ENCODE peak calls at places on chromosomes 3 and 15, in seven cellular contexts. W is HepG2, L is SK-N-SH, D is GM12891, S is H1, A is K562, Z is GM12878. K is an unnamed sample.

GRCh38 chr3:53806182-53807116 is 39.8 kb downstream of the CHDH start:
- DNase-seq in W (peak; percentile 23), L (no peak), D (no peak), S (no peak), A (no peak), Z (peak; percentile 13), K (peak; percentile 45)

GRCh38 chr3:131540821-131541220 is 38.0 kb upstream of the MRPL3 start:
- DNase-seq in W (no peak), L (no peak), D (no peak), S (no peak), A (no peak), Z (no peak), K (no peak)

GRCh38 chr15:77702211-77702957 is 69.7 kb upstream of the LINGO1 start:
- DNase-seq in W (no peak), L (no peak), D (peak; percentile 56), S (peak; percentile 88), A (peak; percentile 55), Z (no peak), K (peak; percentile 39)

GRCh38 chr3:187210555-187211327 is 13.5 kb downstream of the RTP1 start:
- DNase-seq in W (no peak), L (no peak), D (no peak), S (no peak), A (peak; percentile 20), Z (no peak), K (no peak)

GRCh38 chr15:85380860-85381535 is 595 bp downstream of the AKAP13 start:
- DNase-seq in W (no peak), L (peak; percentile 88), D (peak; percentile 30), S (peak; percentile 67), A (peak; percentile 6), Z (no peak), K (peak; percentile 41)

GRCh38 chr15:85579957-85580694 is 199.7 kb downstream of the AKAP13 start:
- DNase-seq in W (no peak), L (no peak), D (no peak), S (no peak), A (no peak), Z (no peak), K (no peak)

GRCh38 chr3:35183915-35184675 is 455.2 kb upstream of the ARPP21 start:
- DNase-seq in W (no peak), L (no peak), D (no peak), S (no peak), A (no peak), Z (no peak), K (no peak)

GRCh38 chr3:137035631-137036030 is 77.8 kb downstream of the IL20RB start:
- DNase-seq in W (peak; percentile 33), L (no peak), D (no peak), S (peak; percentile 63), A (peak; percentile 32), Z (no peak), K (no peak)

GRCh38 chr15:62737551-62737950 is 305.0 kb upstream of the TPM1 start:
- DNase-seq in W (no peak), L (no peak), D (no peak), S (no peak), A (no peak), Z (no peak), K (no peak)

GRCh38 chr3:49606427-49606826 is 52.1 kb downstream of the BSN start:
- DNase-seq in W (no peak), L (no peak), D (no peak), S (peak; percentile 45), A (no peak), Z (no peak), K (no peak)

GRCh38 chr15:40238927-40239591 is at the start of gene PAK6:
- DNase-seq in W (no peak), L (peak; percentile 92), D (no peak), S (peak; percentile 90), A (peak; percentile 60), Z (no peak), K (no peak)

GRCh38 chr3:169687603-169688002 is 24.1 kb upstream of the MECOM start:
- DNase-seq in W (no peak), L (no peak), D (no peak), S (no peak), A (no peak), Z (no peak), K (no peak)

GRCh38 chr15:62344806-62345539 is 179.9 kb upstream of the C2CD4B start:
- DNase-seq in W (peak; percentile 77), L (peak; percentile 76), D (peak; percentile 39), S (peak; percentile 75), A (peak; percentile 63), Z (peak; percentile 56), K (peak; percentile 36)

DNA sequence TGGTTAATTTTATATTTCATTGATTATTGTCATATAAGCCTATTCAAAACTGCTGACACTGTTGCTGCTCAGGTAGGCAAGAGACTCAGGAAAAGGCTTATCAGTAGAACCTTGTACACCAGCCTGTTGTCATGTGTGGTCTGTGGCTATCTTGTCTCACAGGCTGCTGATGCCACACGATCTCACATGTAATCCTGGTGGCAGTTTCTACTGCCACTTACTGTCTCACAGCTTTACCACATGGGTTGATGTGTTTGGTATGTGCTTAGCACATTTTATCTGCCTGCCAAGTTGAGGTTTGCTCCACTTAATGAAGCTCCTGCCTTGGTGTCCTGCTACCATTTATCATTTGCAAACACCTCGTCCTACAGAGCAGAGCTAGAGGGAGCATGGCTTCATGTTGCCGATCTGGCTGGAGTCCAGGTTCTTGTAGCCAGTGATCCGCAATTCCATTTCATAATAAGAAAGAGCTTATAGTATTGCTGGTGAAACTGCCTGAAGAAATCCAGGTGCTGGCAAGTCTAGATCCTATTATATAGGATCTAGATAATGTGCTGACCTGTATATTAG is 637.9 kb downstream of the NLGN1 start:
- DNase-seq in W (no peak), L (no peak), D (no peak), S (no peak), A (no peak), Z (no peak), K (no peak)
- TF ChIP-seq TAF1 in W (no peak), L (no peak), D (no peak), S (no peak), A (no peak), Z (no peak), K (no peak)

GRCh38 chr3:20141841-20142240 is 44.2 kb downstream of the SGO1 start:
- DNase-seq in W (no peak), L (peak; percentile 46), D (no peak), S (peak; percentile 50), A (no peak), Z (no peak), K (no peak)
- TF ChIP-seq TAF1 in W (no peak), L (no peak), D (no peak), S (no peak), A (no peak), Z (no peak), K (no peak)

DNA sequence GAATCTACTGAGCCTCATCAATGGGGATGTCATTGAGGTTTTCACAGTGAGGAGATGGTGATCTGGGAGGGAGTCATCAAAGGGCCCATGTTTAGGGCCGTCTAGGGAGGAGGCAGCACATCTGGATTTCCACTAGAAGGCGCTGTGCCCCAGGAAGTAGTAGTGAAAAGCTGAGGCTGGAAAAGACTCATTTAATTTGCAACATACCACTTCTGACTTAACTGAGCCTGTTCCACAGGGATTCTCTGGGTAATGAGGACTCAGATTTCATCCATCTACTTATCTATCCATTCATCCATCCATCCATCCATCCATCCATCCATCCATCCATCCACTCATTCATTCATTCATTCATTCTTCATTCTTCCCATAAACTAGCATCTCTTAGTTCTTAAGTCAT is 17.4 kb upstream of the SHF start:
- DNase-seq in W (peak; percentile 67), L (peak; percentile 74), D (no peak), S (peak; percentile 77), A (peak; percentile 74), Z (peak; percentile 16), K (no peak)
- TF ChIP-seq TAF1 in W (no peak), L (no peak), D (no peak), S (no peak), A (no peak), Z (no peak), K (no peak)

GRCh38 chr3:14875411-14876175 is 56.8 kb downstream of the FGD5 start:
- DNase-seq in W (no peak), L (no peak), D (no peak), S (no peak), A (no peak), Z (no peak), K (no peak)

GRCh38 chr3:14867936-14868570 is 49.3 kb downstream of the FGD5 start:
- DNase-seq in W (no peak), L (no peak), D (no peak), S (no peak), A (no peak), Z (no peak), K (no peak)

GRCh38 chr3:14870564-14871060 is 51.9 kb downstream of the FGD5 start:
- DNase-seq in W (no peak), L (no peak), D (no peak), S (no peak), A (no peak), Z (no peak), K (no peak)

GRCh38 chr3:14869877-14870563 is 51.3 kb downstream of the FGD5 start:
- DNase-seq in W (no peak), L (no peak), D (no peak), S (no peak), A (no peak), Z (no peak), K (no peak)

GRCh38 chr3:14871456-14872200 is 52.9 kb downstream of the FGD5 start:
- DNase-seq in W (no peak), L (no peak), D (no peak), S (no peak), A (no peak), Z (no peak), K (no peak)
- TF ChIP-seq TAF1 in W (no peak), L (no peak), D (no peak), S (no peak), A (no peak), Z (no peak), K (no peak)

DNA sequence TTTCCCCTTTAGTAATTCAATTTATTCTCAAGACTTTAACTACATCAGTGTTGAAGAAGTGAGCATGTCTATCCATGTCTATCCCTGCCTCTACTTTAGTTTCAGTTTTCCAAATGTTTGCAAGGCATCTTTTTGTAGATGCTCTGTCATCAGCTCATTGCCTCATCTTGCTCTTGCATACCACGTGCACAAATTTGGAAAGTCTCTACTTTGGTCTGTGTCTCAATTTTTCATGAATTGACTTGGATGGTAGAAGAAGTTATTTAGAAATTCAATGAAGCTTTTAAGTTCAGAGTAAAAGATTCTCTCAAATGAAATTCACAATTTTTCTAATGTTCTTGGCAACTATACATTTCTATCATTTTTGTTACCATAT is 55.3 kb downstream of the CLDN1 start:
- DNase-seq in W (no peak), L (no peak), D (no peak), S (no peak), A (no peak), Z (no peak), K (no peak)
- TF ChIP-seq TAF1 in W (no peak), L (no peak), D (no peak), S (no peak), A (no peak), Z (no peak), K (no peak)

GRCh38 chr3:171350364-171350763 is 109.8 kb downstream of the TNIK start:
- DNase-seq in W (no peak), L (no peak), D (no peak), S (no peak), A (no peak), Z (no peak), K (no peak)
- TF ChIP-seq TAF1 in W (no peak), L (no peak), D (no peak), S (no peak), A (no peak), Z (no peak), K (no peak)

DNA sequence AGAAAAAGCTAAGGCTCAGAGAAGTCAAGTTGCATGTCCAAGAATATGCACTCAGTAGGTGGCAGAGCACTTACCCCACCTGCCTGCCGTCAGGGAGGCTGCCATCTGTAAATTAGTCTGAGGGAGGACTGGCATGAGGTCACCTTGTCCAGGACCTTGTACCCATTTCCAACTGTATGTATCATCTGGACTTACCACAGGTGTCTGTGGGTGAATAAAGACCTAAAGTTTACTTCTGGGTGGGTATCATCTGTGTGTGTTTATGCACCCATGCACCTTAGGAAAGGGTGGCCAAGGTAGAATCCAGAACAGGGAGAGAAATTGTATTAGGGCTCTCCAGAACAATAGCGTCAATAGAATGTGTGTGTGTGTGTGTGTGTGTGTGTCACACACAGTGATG is 69.1 kb upstream of the PRR23C start:
- DNase-seq in W (no peak), L (no peak), D (no peak), S (peak; percentile 41), A (no peak), Z (no peak), K (no peak)
- TF ChIP-seq TAF1 in W (no peak), L (no peak), D (no peak), S (no peak), A (no peak), Z (no peak), K (no peak)

K was measured in GM12892.